ENCODE peak calls at places on chromosome 1, in six cellular contexts. One of them, this sample, is unnamed.

GRCh38 chr1:115023593-115023992 is 6.0 kb upstream of the TSHB start:
- DNase-seq in activated gamma-delta T cell: no peak
- DNase-seq in right cardiac atrium: no peak
- DNase-seq in NCI-H524 treated with DMSO at 0.1 percent for 48 hours: no peak
- DNase-seq in effector memory CD8-positive, alpha-beta T cell: no peak
- DNase-seq in NCI-H748 treated with DMSO at 0.1 percent for 48 hours: no peak
- DNase-seq in this sample: no peak

GRCh38 chr1:157193702-157194391 is 55.7 kb upstream of the ETV3 start:
- DNase-seq in NCI-H524 treated with DMSO at 0.1 percent for 48 hours: peak; percentile 14
- DNase-seq in right cardiac atrium: peak; percentile 76
- DNase-seq in activated gamma-delta T cell: no peak
- DNase-seq in NCI-H748 treated with DMSO at 0.1 percent for 48 hours: peak; percentile 11
- DNase-seq in effector memory CD8-positive, alpha-beta T cell: no peak
- DNase-seq in this sample: no peak

GRCh38 chr1:10900691-10901090 is 104.2 kb upstream of the CASZ1 start:
- DNase-seq in NCI-H524 treated with DMSO at 0.1 percent for 48 hours: no peak
- DNase-seq in NCI-H748 treated with DMSO at 0.1 percent for 48 hours: no peak
- DNase-seq in activated gamma-delta T cell: no peak
- DNase-seq in right cardiac atrium: no peak
- DNase-seq in effector memory CD8-positive, alpha-beta T cell: no peak
- DNase-seq in this sample: no peak

GRCh38 chr1:204128964-204129896 is 22.6 kb downstream of the ETNK2 start:
- DNase-seq in NCI-H524 treated with DMSO at 0.1 percent for 48 hours: no peak
- DNase-seq in NCI-H748 treated with DMSO at 0.1 percent for 48 hours: peak; percentile 18
- DNase-seq in effector memory CD8-positive, alpha-beta T cell: peak; percentile 49
- DNase-seq in right cardiac atrium: peak; percentile 89
- DNase-seq in activated gamma-delta T cell: peak; percentile 39
- DNase-seq in this sample: peak; percentile 81

GRCh38 chr1:235920596-235921375 is 54.1 kb upstream of the LYST start:
- DNase-seq in NCI-H524 treated with DMSO at 0.1 percent for 48 hours: no peak
- DNase-seq in right cardiac atrium: no peak
- DNase-seq in activated gamma-delta T cell: no peak
- DNase-seq in effector memory CD8-positive, alpha-beta T cell: no peak
- DNase-seq in NCI-H748 treated with DMSO at 0.1 percent for 48 hours: no peak
- DNase-seq in this sample: no peak

GRCh38 chr1:25701030-25701785 is 84.6 kb downstream of the MAN1C1 start:
- DNase-seq in NCI-H748 treated with DMSO at 0.1 percent for 48 hours: no peak
- DNase-seq in effector memory CD8-positive, alpha-beta T cell: no peak
- DNase-seq in activated gamma-delta T cell: no peak
- DNase-seq in NCI-H524 treated with DMSO at 0.1 percent for 48 hours: no peak
- DNase-seq in right cardiac atrium: no peak
- DNase-seq in this sample: no peak

GRCh38 chr1:43207229-43207853 is 35.2 kb downstream of the CFAP57 start:
- DNase-seq in activated gamma-delta T cell: no peak
- DNase-seq in NCI-H524 treated with DMSO at 0.1 percent for 48 hours: no peak
- DNase-seq in right cardiac atrium: no peak
- DNase-seq in effector memory CD8-positive, alpha-beta T cell: no peak
- DNase-seq in NCI-H748 treated with DMSO at 0.1 percent for 48 hours: no peak
- DNase-seq in this sample: no peak

GRCh38 chr1:46171872-46172271 is 3.0 kb upstream of the TSPAN1 start:
- DNase-seq in activated gamma-delta T cell: no peak
- DNase-seq in NCI-H524 treated with DMSO at 0.1 percent for 48 hours: no peak
- DNase-seq in right cardiac atrium: no peak
- DNase-seq in effector memory CD8-positive, alpha-beta T cell: no peak
- DNase-seq in NCI-H748 treated with DMSO at 0.1 percent for 48 hours: no peak
- DNase-seq in this sample: no peak

GRCh38 chr1:102578806-102579205 is 529.5 kb downstream of the COL11A1 start:
- DNase-seq in right cardiac atrium: no peak
- DNase-seq in activated gamma-delta T cell: no peak
- DNase-seq in NCI-H748 treated with DMSO at 0.1 percent for 48 hours: no peak
- DNase-seq in effector memory CD8-positive, alpha-beta T cell: no peak
- DNase-seq in NCI-H524 treated with DMSO at 0.1 percent for 48 hours: no peak
- DNase-seq in this sample: no peak

GRCh38 chr1:157562515-157562914 is 10.2 kb upstream of the FCRL5 start:
- DNase-seq in activated gamma-delta T cell: no peak
- DNase-seq in NCI-H524 treated with DMSO at 0.1 percent for 48 hours: no peak
- DNase-seq in NCI-H748 treated with DMSO at 0.1 percent for 48 hours: no peak
- DNase-seq in effector memory CD8-positive, alpha-beta T cell: no peak
- DNase-seq in right cardiac atrium: no peak
- DNase-seq in this sample: no peak

GRCh38 chr1:246214708-246215504 is 292.2 kb downstream of the SMYD3 start:
- DNase-seq in NCI-H748 treated with DMSO at 0.1 percent for 48 hours: peak; percentile 71
- DNase-seq in effector memory CD8-positive, alpha-beta T cell: no peak
- DNase-seq in activated gamma-delta T cell: no peak
- DNase-seq in right cardiac atrium: no peak
- DNase-seq in NCI-H524 treated with DMSO at 0.1 percent for 48 hours: no peak
- DNase-seq in this sample: peak; percentile 11

GRCh38 chr1:2821970-2822620 is 20.6 kb upstream of the TTC34 start:
- DNase-seq in activated gamma-delta T cell: no peak
- DNase-seq in right cardiac atrium: peak; percentile 85
- DNase-seq in NCI-H524 treated with DMSO at 0.1 percent for 48 hours: no peak
- DNase-seq in effector memory CD8-positive, alpha-beta T cell: no peak
- DNase-seq in NCI-H748 treated with DMSO at 0.1 percent for 48 hours: no peak
- DNase-seq in this sample: peak; percentile 83

GRCh38 chr1:26284597-26285351 is 4.9 kb downstream of the SH3BGRL3 start:
- DNase-seq in effector memory CD8-positive, alpha-beta T cell: peak; percentile 86
- DNase-seq in right cardiac atrium: peak; percentile 86
- DNase-seq in NCI-H748 treated with DMSO at 0.1 percent for 48 hours: no peak
- DNase-seq in NCI-H524 treated with DMSO at 0.1 percent for 48 hours: no peak
- DNase-seq in activated gamma-delta T cell: peak; percentile 47
- DNase-seq in this sample: no peak

GRCh38 chr1:211420845-211421454 is 71.0 kb downstream of the RD3 start:
- DNase-seq in right cardiac atrium: no peak
- DNase-seq in NCI-H524 treated with DMSO at 0.1 percent for 48 hours: no peak
- DNase-seq in NCI-H748 treated with DMSO at 0.1 percent for 48 hours: no peak
- DNase-seq in activated gamma-delta T cell: no peak
- DNase-seq in effector memory CD8-positive, alpha-beta T cell: no peak
- DNase-seq in this sample: no peak

GRCh38 chr1:5986018-5986417 is 6.2 kb downstream of the NPHP4 start:
- DNase-seq in right cardiac atrium: peak; percentile 41
- DNase-seq in activated gamma-delta T cell: no peak
- DNase-seq in NCI-H524 treated with DMSO at 0.1 percent for 48 hours: no peak
- DNase-seq in effector memory CD8-positive, alpha-beta T cell: no peak
- DNase-seq in NCI-H748 treated with DMSO at 0.1 percent for 48 hours: no peak
- DNase-seq in this sample: no peak

GRCh38 chr1:61244114-61244513 is 161.8 kb downstream of the NFIA start:
- DNase-seq in NCI-H524 treated with DMSO at 0.1 percent for 48 hours: no peak
- DNase-seq in right cardiac atrium: no peak
- DNase-seq in NCI-H748 treated with DMSO at 0.1 percent for 48 hours: no peak
- DNase-seq in effector memory CD8-positive, alpha-beta T cell: no peak
- DNase-seq in activated gamma-delta T cell: no peak
- DNase-seq in this sample: no peak

GRCh38 chr1:157870477-157870876 is 28.9 kb upstream of the CD5L start:
- DNase-seq in activated gamma-delta T cell: no peak
- DNase-seq in NCI-H748 treated with DMSO at 0.1 percent for 48 hours: no peak
- DNase-seq in NCI-H524 treated with DMSO at 0.1 percent for 48 hours: no peak
- DNase-seq in right cardiac atrium: no peak
- DNase-seq in effector memory CD8-positive, alpha-beta T cell: no peak
- DNase-seq in this sample: no peak

GRCh38 chr1:109388884-109389637 is 8.7 kb downstream of the SORT1 start:
- DNase-seq in NCI-H748 treated with DMSO at 0.1 percent for 48 hours: no peak
- DNase-seq in effector memory CD8-positive, alpha-beta T cell: no peak
- DNase-seq in activated gamma-delta T cell: no peak
- DNase-seq in NCI-H524 treated with DMSO at 0.1 percent for 48 hours: no peak
- DNase-seq in right cardiac atrium: no peak
- DNase-seq in this sample: no peak

GRCh38 chr1:216430744-216431143 is 7.5 kb upstream of the USH2A start:
- DNase-seq in activated gamma-delta T cell: no peak
- DNase-seq in NCI-H748 treated with DMSO at 0.1 percent for 48 hours: no peak
- DNase-seq in NCI-H524 treated with DMSO at 0.1 percent for 48 hours: no peak
- DNase-seq in effector memory CD8-positive, alpha-beta T cell: no peak
- DNase-seq in right cardiac atrium: no peak
- DNase-seq in this sample: no peak

GRCh38 chr1:226617109-226617508 is 68.5 kb downstream of the STUM start:
- DNase-seq in effector memory CD8-positive, alpha-beta T cell: no peak
- DNase-seq in NCI-H524 treated with DMSO at 0.1 percent for 48 hours: no peak
- DNase-seq in activated gamma-delta T cell: no peak
- DNase-seq in NCI-H748 treated with DMSO at 0.1 percent for 48 hours: no peak
- DNase-seq in right cardiac atrium: no peak
- DNase-seq in this sample: no peak

GRCh38 chr1:234732260-234732659 is 122.3 kb upstream of the IRF2BP2 start:
- DNase-seq in right cardiac atrium: no peak
- DNase-seq in activated gamma-delta T cell: no peak
- DNase-seq in NCI-H524 treated with DMSO at 0.1 percent for 48 hours: no peak
- DNase-seq in NCI-H748 treated with DMSO at 0.1 percent for 48 hours: no peak
- DNase-seq in effector memory CD8-positive, alpha-beta T cell: no peak
- DNase-seq in this sample: no peak

This sample was measured in frontal cortex.